ENCODE peak calls at places on chromosomes 16 and 17, in six cellular contexts. One of them, this sample, is unnamed.
A peak's percentile ranks its signal among the peaks of the same experiment; 100 is the strongest.

GRCh38 chr17:43667506-43668438 is 6.0 kb upstream of the MEOX1 start:
- DNase-seq in mesendoderm: no peak
- DNase-seq in mesenchymal stem cell: no peak
- DNase-seq in trophoblast cell: peak; percentile 72
- DNase-seq in IMR-90: peak; percentile 81
- DNase-seq in H1: no peak
- DNase-seq in this sample: no peak

GRCh38 chr17:78316867-78317816 is 42.7 kb downstream of the SOCS3 start:
- DNase-seq in mesendoderm: peak; percentile 91
- DNase-seq in mesenchymal stem cell: peak; percentile 86
- DNase-seq in trophoblast cell: no peak
- DNase-seq in IMR-90: peak; percentile 71
- DNase-seq in H1: peak; percentile 77
- DNase-seq in this sample: no peak

GRCh38 chr16:71700822-71701221 is 23.7 kb downstream of the PHLPP2 start:
- DNase-seq in mesendoderm: no peak
- DNase-seq in mesenchymal stem cell: no peak
- DNase-seq in trophoblast cell: no peak
- DNase-seq in IMR-90: no peak
- DNase-seq in H1: no peak
- DNase-seq in this sample: no peak

GRCh38 chr17:42706732-42707131 is 24.4 kb downstream of the CNTNAP1 start:
- DNase-seq in mesendoderm: no peak
- DNase-seq in mesenchymal stem cell: no peak
- DNase-seq in trophoblast cell: no peak
- DNase-seq in IMR-90: no peak
- DNase-seq in H1: no peak
- DNase-seq in this sample: no peak

GRCh38 chr16:72371307-72372081 is 199.5 kb upstream of the PMFBP1 start:
- DNase-seq in mesendoderm: peak; percentile 95
- DNase-seq in mesenchymal stem cell: peak; percentile 65
- DNase-seq in trophoblast cell: no peak
- DNase-seq in IMR-90: peak; percentile 25
- DNase-seq in H1: no peak
- DNase-seq in this sample: peak; percentile 56

GRCh38 chr17:80889231-80889896 is 102.3 kb upstream of the CHMP6 start:
- DNase-seq in mesendoderm: no peak
- DNase-seq in mesenchymal stem cell: no peak
- DNase-seq in trophoblast cell: no peak
- DNase-seq in IMR-90: no peak
- DNase-seq in H1: no peak
- DNase-seq in this sample: no peak

GRCh38 chr17:19753049-19753444 is 4.9 kb upstream of the ALDH3A1 start:
- DNase-seq in mesendoderm: peak; percentile 61
- DNase-seq in mesenchymal stem cell: peak; percentile 32
- DNase-seq in trophoblast cell: peak; percentile 23
- DNase-seq in IMR-90: peak; percentile 60
- DNase-seq in H1: no peak
- DNase-seq in this sample: no peak

GRCh38 chr16:12661656-12662172 is 142.0 kb downstream of the CPPED1 start:
- DNase-seq in mesendoderm: peak; percentile 84
- DNase-seq in mesenchymal stem cell: peak; percentile 41
- DNase-seq in trophoblast cell: peak; percentile 18
- DNase-seq in IMR-90: peak; percentile 13
- DNase-seq in H1: peak; percentile 82
- DNase-seq in this sample: peak; percentile 74

GRCh38 chr17:7097940-7098339 is 16.7 kb downstream of the ASGR2 start:
- DNase-seq in mesendoderm: no peak
- DNase-seq in mesenchymal stem cell: no peak
- DNase-seq in trophoblast cell: no peak
- DNase-seq in IMR-90: peak; percentile 7
- DNase-seq in H1: no peak
- DNase-seq in this sample: no peak

GRCh38 chr17:7034955-7035590 is 742 bp upstream of the SLC16A13 start:
- DNase-seq in mesendoderm: no peak
- DNase-seq in mesenchymal stem cell: no peak
- DNase-seq in trophoblast cell: no peak
- DNase-seq in IMR-90: no peak
- DNase-seq in H1: no peak
- DNase-seq in this sample: no peak

GRCh38 chr16:31064882-31065461 is 9.1 kb downstream of the ZNF668 start:
- DNase-seq in mesendoderm: no peak
- DNase-seq in mesenchymal stem cell: peak; percentile 93
- DNase-seq in trophoblast cell: peak; percentile 91
- DNase-seq in IMR-90: peak; percentile 97
- DNase-seq in H1: no peak
- DNase-seq in this sample: no peak

GRCh38 chr17:33142703-33143299 is 150.3 kb downstream of the ASIC2 start:
- DNase-seq in mesendoderm: peak; percentile 58
- DNase-seq in mesenchymal stem cell: peak; percentile 37
- DNase-seq in trophoblast cell: peak; percentile 9
- DNase-seq in IMR-90: peak; percentile 24
- DNase-seq in H1: peak; percentile 73
- DNase-seq in this sample: peak; percentile 67

GRCh38 chr16:66199189-66199588 is 167.3 kb upstream of the CDH5 start:
- DNase-seq in mesendoderm: no peak
- DNase-seq in mesenchymal stem cell: peak; percentile 41
- DNase-seq in trophoblast cell: no peak
- DNase-seq in IMR-90: peak; percentile 28
- DNase-seq in H1: no peak
- DNase-seq in this sample: no peak

GRCh38 chr17:21300601-21301571 is 16.4 kb downstream of the MAP2K3 start:
- DNase-seq in mesendoderm: no peak
- DNase-seq in mesenchymal stem cell: no peak
- DNase-seq in trophoblast cell: no peak
- DNase-seq in IMR-90: no peak
- DNase-seq in H1: no peak
- DNase-seq in this sample: no peak

GRCh38 chr17:3727041-3727440 is 3.3 kb downstream of the HASPIN start:
- DNase-seq in mesendoderm: no peak
- DNase-seq in mesenchymal stem cell: no peak
- DNase-seq in trophoblast cell: no peak
- DNase-seq in IMR-90: no peak
- DNase-seq in H1: no peak
- DNase-seq in this sample: no peak
- H3K36me3 ChIP-seq in mesendoderm: peaks cover 11% of the 10 kb centered on the region
- H3K36me3 ChIP-seq in mesenchymal stem cell: peaks cover 2% of the 10 kb centered on the region
- H3K36me3 ChIP-seq in trophoblast cell: peaks cover 16% of the 10 kb centered on the region
- H3K36me3 ChIP-seq in IMR-90: no peaks in the 10 kb centered on the region
- H3K36me3 ChIP-seq in H1: peaks cover 14% of the 10 kb centered on the region
- H3K36me3 ChIP-seq in this sample: peaks cover 19% of the 10 kb centered on the region

GRCh38 chr16:1781758-1782407 is 488 bp downstream of the SPSB3 start:
- DNase-seq in mesendoderm: peak; percentile 55
- DNase-seq in mesenchymal stem cell: peak; percentile 41
- DNase-seq in trophoblast cell: peak; percentile 40
- DNase-seq in IMR-90: peak; percentile 6
- DNase-seq in H1: peak; percentile 56
- DNase-seq in this sample: peak; percentile 14

GRCh38 chr16:1784977-1785845 is 2.5 kb downstream of the NUBP2 start:
- DNase-seq in mesendoderm: no peak
- DNase-seq in mesenchymal stem cell: no peak
- DNase-seq in trophoblast cell: no peak
- DNase-seq in IMR-90: no peak
- DNase-seq in H1: no peak
- DNase-seq in this sample: no peak

GRCh38 chr16:1780677-1781072 is 1.7 kb downstream of the SPSB3 start:
- DNase-seq in mesendoderm: no peak
- DNase-seq in mesenchymal stem cell: no peak
- DNase-seq in trophoblast cell: no peak
- DNase-seq in IMR-90: no peak
- DNase-seq in H1: no peak
- DNase-seq in this sample: no peak

GRCh38 chr16:1781254-1781653 is 1.1 kb downstream of the SPSB3 start:
- DNase-seq in mesendoderm: no peak
- DNase-seq in mesenchymal stem cell: no peak
- DNase-seq in trophoblast cell: no peak
- DNase-seq in IMR-90: no peak
- DNase-seq in H1: no peak
- DNase-seq in this sample: no peak

GRCh38 chr16:1782408-1783247 is at the start of the genes NUBP2 and SPSB3:
- DNase-seq in mesendoderm: peak; percentile 100
- DNase-seq in mesenchymal stem cell: peak; percentile 100
- DNase-seq in trophoblast cell: peak; percentile 100
- DNase-seq in IMR-90: peak; percentile 100
- DNase-seq in H1: peak; percentile 94
- DNase-seq in this sample: peak; percentile 100
- H3K23ac ChIP-seq in mesendoderm: no peak within 1 kb of the TSS
- H3K23ac ChIP-seq in mesenchymal stem cell: no peak within 1 kb of the TSS
- H3K23ac ChIP-seq in trophoblast cell: no peak within 1 kb of the TSS
- H3K23ac ChIP-seq in IMR-90: peak within 1 kb of the TSS; percentile 82
- H3K23ac ChIP-seq in H1: no peak within 1 kb of the TSS
- H3K23ac ChIP-seq in this sample: peak within 1 kb of the TSS; percentile 80

GRCh38 chr16:87416826-87417471 is 24.8 kb downstream of the MAP1LC3B start:
- DNase-seq in mesendoderm: no peak
- DNase-seq in mesenchymal stem cell: peak; percentile 60
- DNase-seq in trophoblast cell: peak; percentile 56
- DNase-seq in IMR-90: peak; percentile 72
- DNase-seq in H1: no peak
- DNase-seq in this sample: no peak
- H3K36me3 ChIP-seq in mesendoderm: peaks cover 1% of the 10 kb centered on the region
- H3K36me3 ChIP-seq in mesenchymal stem cell: peaks cover 72% of the 10 kb centered on the region
- H3K36me3 ChIP-seq in trophoblast cell: peaks cover 50% of the 10 kb centered on the region
- H3K36me3 ChIP-seq in IMR-90: peaks cover 53% of the 10 kb centered on the region
- H3K36me3 ChIP-seq in H1: peaks cover 19% of the 10 kb centered on the region
- H3K36me3 ChIP-seq in this sample: peaks cover 84% of the 10 kb centered on the region

GRCh38 chr17:17549732-17550366 is 41.7 kb downstream of the PEMT start:
- DNase-seq in mesendoderm: no peak
- DNase-seq in mesenchymal stem cell: no peak
- DNase-seq in trophoblast cell: no peak
- DNase-seq in IMR-90: no peak
- DNase-seq in H1: no peak
- DNase-seq in this sample: no peak
- H3K23ac ChIP-seq in mesendoderm: no peak overlapping the region
- H3K23ac ChIP-seq in mesenchymal stem cell: no peak overlapping the region
- H3K23ac ChIP-seq in trophoblast cell: no peak overlapping the region
- H3K23ac ChIP-seq in IMR-90: no peak overlapping the region
- H3K23ac ChIP-seq in H1: no peak overlapping the region
- H3K23ac ChIP-seq in this sample: no peak overlapping the region

GRCh38 chr16:68834550-68834949 is 8.8 kb upstream of the TANGO6 start:
- DNase-seq in mesendoderm: no peak
- DNase-seq in mesenchymal stem cell: no peak
- DNase-seq in trophoblast cell: no peak
- DNase-seq in IMR-90: peak; percentile 22
- DNase-seq in H1: no peak
- DNase-seq in this sample: no peak
- H3K36me3 ChIP-seq in mesendoderm: peaks cover 3% of the 10 kb centered on the region
- H3K36me3 ChIP-seq in mesenchymal stem cell: no peaks in the 10 kb centered on the region
- H3K36me3 ChIP-seq in trophoblast cell: peaks cover 38% of the 10 kb centered on the region
- H3K36me3 ChIP-seq in IMR-90: no peaks in the 10 kb centered on the region
- H3K36me3 ChIP-seq in H1: peaks cover 28% of the 10 kb centered on the region
- H3K36me3 ChIP-seq in this sample: no peaks in the 10 kb centered on the region

DNA sequence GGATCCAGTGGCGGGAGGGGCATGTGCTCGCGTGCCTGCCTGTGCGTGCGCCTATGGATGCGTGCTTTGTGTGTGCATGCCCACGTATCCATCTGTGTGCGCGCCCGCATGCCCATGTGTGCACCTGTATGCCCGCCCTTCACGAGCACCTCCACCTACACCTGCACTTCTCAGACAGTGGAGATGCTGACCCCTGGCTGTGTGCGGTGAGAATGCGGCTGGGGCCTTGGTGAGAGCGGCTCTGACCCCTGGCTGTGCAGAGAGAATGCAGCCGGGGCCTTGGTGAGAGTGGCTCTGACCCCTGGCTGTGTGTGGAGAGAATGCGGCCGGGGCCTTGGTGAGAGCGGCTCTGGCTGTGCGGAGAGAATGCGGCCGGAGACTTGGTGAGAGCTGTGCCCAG is 33.9 kb downstream of the AXIN1 start:
- DNase-seq in mesendoderm: peak; percentile 81
- DNase-seq in mesenchymal stem cell: no peak
- DNase-seq in trophoblast cell: no peak
- DNase-seq in IMR-90: no peak
- DNase-seq in H1: peak; percentile 79
- DNase-seq in this sample: peak; percentile 14
- H3K23ac ChIP-seq in mesendoderm: no peak overlapping the region
- H3K23ac ChIP-seq in mesenchymal stem cell: no peak overlapping the region
- H3K23ac ChIP-seq in trophoblast cell: no peak overlapping the region
- H3K23ac ChIP-seq in IMR-90: no peak overlapping the region
- H3K23ac ChIP-seq in H1: no peak overlapping the region
- H3K23ac ChIP-seq in this sample: no peak overlapping the region

GRCh38 chr16:88928405-88929375 is 48.3 kb downstream of the CBFA2T3 start:
- DNase-seq in mesendoderm: no peak
- DNase-seq in mesenchymal stem cell: no peak
- DNase-seq in trophoblast cell: no peak
- DNase-seq in IMR-90: no peak
- DNase-seq in H1: no peak
- DNase-seq in this sample: no peak
- H3K36me3 ChIP-seq in mesendoderm: no peaks in the 10 kb centered on the region
- H3K36me3 ChIP-seq in mesenchymal stem cell: no peaks in the 10 kb centered on the region
- H3K36me3 ChIP-seq in trophoblast cell: no peaks in the 10 kb centered on the region
- H3K36me3 ChIP-seq in IMR-90: no peaks in the 10 kb centered on the region
- H3K36me3 ChIP-seq in H1: no peaks in the 10 kb centered on the region
- H3K36me3 ChIP-seq in this sample: no peaks in the 10 kb centered on the region

GRCh38 chr16:3097266-3097665 is 1.8 kb downstream of the ZSCAN10 start:
- DNase-seq in mesendoderm: peak; percentile 36
- DNase-seq in mesenchymal stem cell: no peak
- DNase-seq in trophoblast cell: no peak
- DNase-seq in IMR-90: no peak
- DNase-seq in H1: no peak
- DNase-seq in this sample: no peak

GRCh38 chr16:3099732-3100499 is 822 bp upstream of the ZSCAN10 start:
- DNase-seq in mesendoderm: peak; percentile 97
- DNase-seq in mesenchymal stem cell: peak; percentile 89
- DNase-seq in trophoblast cell: peak; percentile 92
- DNase-seq in IMR-90: peak; percentile 78
- DNase-seq in H1: peak; percentile 96
- DNase-seq in this sample: peak; percentile 93

GRCh38 chr16:3099395-3099731 is 269 bp upstream of the ZSCAN10 start:
- DNase-seq in mesendoderm: no peak
- DNase-seq in mesenchymal stem cell: no peak
- DNase-seq in trophoblast cell: no peak
- DNase-seq in IMR-90: no peak
- DNase-seq in H1: no peak
- DNase-seq in this sample: no peak

GRCh38 chr16:3096362-3096761 is 2.7 kb downstream of the ZSCAN10 start:
- DNase-seq in mesendoderm: peak; percentile 7
- DNase-seq in mesenchymal stem cell: no peak
- DNase-seq in trophoblast cell: no peak
- DNase-seq in IMR-90: no peak
- DNase-seq in H1: no peak
- DNase-seq in this sample: no peak

GRCh38 chr16:3098459-3099394 is at the start of gene ZSCAN10:
- DNase-seq in mesendoderm: peak; percentile 89
- DNase-seq in mesenchymal stem cell: no peak
- DNase-seq in trophoblast cell: no peak
- DNase-seq in IMR-90: no peak
- DNase-seq in H1: peak; percentile 86
- DNase-seq in this sample: no peak
- H3K23ac ChIP-seq in mesendoderm: peak within 1 kb of the TSS; percentile 97
- H3K23ac ChIP-seq in mesenchymal stem cell: no peak within 1 kb of the TSS
- H3K23ac ChIP-seq in trophoblast cell: no peak within 1 kb of the TSS
- H3K23ac ChIP-seq in IMR-90: peak within 1 kb of the TSS; percentile 86
- H3K23ac ChIP-seq in H1: no peak within 1 kb of the TSS
- H3K23ac ChIP-seq in this sample: peak within 1 kb of the TSS; percentile 77